ENCODE peak calls at places on chromosomes 11 and 22, in five cellular contexts. G is spleen, Z is lung microvascular endothelial cell, N is EH, F is WTC11. X is an unnamed sample.

GRCh38 chr22:43889366-43890253 is 2.2 kb downstream of the PNPLA5 start:
- DNase-seq in F (no peak), N (peak; percentile 51), G (peak; percentile 28), Z (no peak), X (peak; percentile 42)

GRCh38 chr22:28247114-28247513 is 328.1 kb upstream of the PITPNB start:
- DNase-seq in N (peak; percentile 37), Z (no peak), F (no peak), G (no peak), X (no peak)

GRCh38 chr11:114273071-114273470 is 23.1 kb upstream of the NNMT start:
- DNase-seq in F (no peak), N (no peak), Z (no peak), G (no peak), X (no peak)

GRCh38 chr11:112852141-112852853 is 108.9 kb upstream of the NCAM1 start:
- DNase-seq in F (no peak), Z (no peak), G (no peak), N (no peak), X (peak; percentile 57)

GRCh38 chr11:47847892-47848635 is at the start of gene NUP160:
- DNase-seq in G (peak; percentile 98), Z (peak; percentile 67), N (peak; percentile 66), F (peak; percentile 91), X (peak; percentile 66)

GRCh38 chr11:132008872-132009271 is 638.5 kb downstream of the NTM start:
- DNase-seq in N (peak; percentile 24), Z (no peak), F (peak; percentile 21), G (no peak), X (no peak)

GRCh38 chr11:134332189-134332631 is 422 bp downstream of the GLB1L2 start:
- DNase-seq in N (no peak), Z (no peak), G (peak; percentile 85), F (peak; percentile 58), X (peak; percentile 6)

GRCh38 chr11:78202733-78203167 is 14.0 kb downstream of the USP35 start:
- DNase-seq in F (no peak), N (no peak), Z (peak; percentile 46), G (peak; percentile 14), X (no peak)

GRCh38 chr11:84993386-84993785 is 633.8 kb downstream of the DLG2 start:
- DNase-seq in G (no peak), F (peak; percentile 45), N (no peak), Z (no peak), X (no peak)

GRCh38 chr11:110447897-110448522 is 18.3 kb downstream of the FDX1 start:
- DNase-seq in G (no peak), N (no peak), F (no peak), Z (peak; percentile 12), X (peak; percentile 39)

GRCh38 chr11:43138621-43139140 is 173.1 kb upstream of the API5 start:
- DNase-seq in G (no peak), Z (no peak), F (no peak), N (no peak), X (no peak)

GRCh38 chr11:119759324-119759723 is 30.3 kb upstream of the NECTIN1 start:
- DNase-seq in F (no peak), Z (no peak), N (peak; percentile 58), G (peak; percentile 25), X (peak; percentile 52)

GRCh38 chr11:88552377-88553029 is 215.0 kb upstream of the CTSC start:
- DNase-seq in G (peak; percentile 76), F (peak; percentile 73), N (peak; percentile 61), Z (peak; percentile 44), X (peak; percentile 74)

GRCh38 chr11:68122936-68123539 is 1.9 kb upstream of the CHKA start:
- DNase-seq in G (no peak), N (peak; percentile 36), F (no peak), Z (no peak), X (no peak)